ENCODE peak calls at places on chromosome 16, in seven cellular contexts. A is anterior cingulate cortex; X is prostate gland; Z is NCI-H1105; K is activated gamma-delta T cell treated with Interleukin-2 at 50 U/mL for 16 hours; D is stimulated activated CD8-positive, alpha-beta memory T cell treated with anti-CD3 and anti-CD28 coated beads, Interleukin-7, amount 100 ng/mL, for 4 hours; S is activated T-helper 9 cell treated with anti-CD3 and anti-CD28 coated beads, Interleukin-2, amount 50 U/mL, for 16 hours. F is an unnamed sample.

GRCh38 chr16:30997887-30998711 is 12.3 kb downstream of the STX1B start:
- DNase-seq in A (no peak), X (no peak), Z (no peak), K (no peak), D (no peak), S (no peak), F (no peak)

GRCh38 chr16:3188925-3189825 is 1.2 kb downstream of the OR1F1 start:
- DNase-seq in A (no peak), X (no peak), Z (no peak), K (no peak), D (no peak), S (no peak), F (no peak)

GRCh38 chr16:27980076-27980775 is 83.3 kb downstream of the GSG1L start:
- DNase-seq in A (no peak), X (no peak), Z (no peak), K (no peak), D (no peak), S (no peak), F (no peak)

GRCh38 chr16:67190041-67190440 is at the start of gene EXOC3L1:
- DNase-seq in A (no peak), X (no peak), Z (no peak), K (no peak), D (no peak), S (no peak), F (no peak)

GRCh38 chr16:14628806-14629611 is 1.1 kb downstream of the PARN start:
- DNase-seq in A (no peak), X (no peak), Z (no peak), K (no peak), D (no peak), S (no peak), F (no peak)

GRCh38 chr16:33059206-33059605 is 134.8 kb upstream of the TP53TG3C start:
- DNase-seq in A (no peak), X (no peak), Z (no peak), K (no peak), D (no peak), S (no peak), F (no peak)

GRCh38 chr16:86508947-86509758 is 1.2 kb upstream of the FOXF1 start:
- DNase-seq in A (no peak), X (no peak), Z (no peak), K (no peak), D (no peak), S (no peak), F (no peak)

GRCh38 chr16:84839956-84840355 is 20.2 kb downstream of the CRISPLD2 start:
- DNase-seq in A (no peak), X (no peak), Z (no peak), K (no peak), D (no peak), S (no peak), F (no peak)

GRCh38 chr16:85304337-85304736 is 192.1 kb upstream of the CIBAR2 start:
- DNase-seq in A (no peak), X (no peak), Z (peak), K (no peak), D (no peak), S (no peak), F (no peak)

GRCh38 chr16:88591577-88592021 is 21.4 kb downstream of the ZC3H18 start:
- DNase-seq in A (no peak), X (no peak), Z (no peak), K (no peak), D (peak), S (peak), F (no peak)

GRCh38 chr16:4330277-4330882 is 14.5 kb downstream of the GLIS2 start:
- DNase-seq in A (peak), X (peak), Z (no peak), K (peak), D (peak), S (peak), F (peak)

GRCh38 chr16:56815721-56816120 is 49.3 kb upstream of the SLC12A3 start:
- DNase-seq in A (peak), X (peak), Z (no peak), K (no peak), D (no peak), S (no peak), F (no peak)

GRCh38 chr16:29816694-29817441 is 916 bp downstream of the PAGR1 start:
- DNase-seq in A (no peak), X (peak), Z (no peak), K (peak), D (peak), S (peak), F (peak)

GRCh38 chr16:67170168-67170947 is at the start of gene NOL3:
- DNase-seq in A (peak), X (peak), Z (peak), K (no peak), D (peak), S (no peak), F (peak)

GRCh38 chr16:1154887-1155331 is 2.0 kb downstream of the CACNA1H start:
- DNase-seq in A (no peak), X (no peak), Z (no peak), K (no peak), D (no peak), S (no peak), F (no peak)

GRCh38 chr16:31129568-31130335 is 5.8 kb downstream of the PRSS8 start:
- DNase-seq in A (no peak), X (peak), Z (no peak), K (no peak), D (no peak), S (no peak), F (peak)

GRCh38 chr16:832652-833336 is 32.3 kb upstream of the GNG13 start:
- DNase-seq in A (no peak), X (no peak), Z (no peak), K (no peak), D (no peak), S (no peak), F (no peak)

GRCh38 chr16:397736-398332 is 835 bp downstream of the NME4 start:
- DNase-seq in A (peak), X (peak), Z (no peak), K (no peak), D (no peak), S (no peak), F (peak)

GRCh38 chr16:14013145-14013570 is 58.0 kb upstream of the MRTFB start:
- DNase-seq in A (no peak), X (no peak), Z (no peak), K (no peak), D (no peak), S (no peak), F (no peak)

GRCh38 chr16:3259097-3259496 is 2.7 kb upstream of the MEFV start:
- DNase-seq in A (no peak), X (no peak), Z (no peak), K (no peak), D (no peak), S (no peak), F (no peak)

GRCh38 chr16:27230562-27230991 is 27.3 kb downstream of the KDM8 start:
- DNase-seq in A (no peak), X (no peak), Z (no peak), K (peak), D (peak), S (peak), F (no peak)

GRCh38 chr16:66927012-66927436 is 1.7 kb upstream of the RRAD start:
- DNase-seq in A (no peak), X (no peak), Z (no peak), K (no peak), D (no peak), S (no peak), F (no peak)

GRCh38 chr16:31513126-31513525 is 4.9 kb upstream of the RUSF1 start:
- DNase-seq in A (no peak), X (no peak), Z (no peak), K (no peak), D (no peak), S (no peak), F (no peak)

GRCh38 chr16:68936729-68937631 is 93.6 kb downstream of the TANGO6 start:
- DNase-seq in A (no peak), X (peak), Z (peak), K (no peak), D (no peak), S (no peak), F (no peak)

GRCh38 chr16:51951668-51952298 is 595.2 kb downstream of the TOX3 start:
- DNase-seq in A (no peak), X (no peak), Z (no peak), K (no peak), D (no peak), S (no peak), F (no peak)

GRCh38 chr16:80824623-80825364 is 20.4 kb upstream of the CDYL2 start:
- DNase-seq in A (no peak), X (peak), Z (no peak), K (peak), D (no peak), S (peak), F (no peak)

GRCh38 chr16:85569615-85570212 is 43.4 kb upstream of the GSE1 start:
- DNase-seq in A (no peak), X (no peak), Z (peak), K (peak), D (peak), S (no peak), F (no peak)

GRCh38 chr16:3879258-3879886 is 1.1 kb downstream of the CREBBP start:
- DNase-seq in A (no peak), X (peak), Z (no peak), K (no peak), D (no peak), S (peak), F (no peak)

GRCh38 chr16:3023415-3023668 is 400 bp downstream of the HCFC1R1 start:
- DNase-seq in A (no peak), X (no peak), Z (no peak), K (no peak), D (no peak), S (no peak), F (peak)

GRCh38 chr16:88072571-88073001 is 121.4 kb downstream of the BANP start:
- DNase-seq in A (no peak), X (no peak), Z (no peak), K (no peak), D (no peak), S (no peak), F (no peak)

GRCh38 chr16:26721290-26721689 is 345.4 kb upstream of the C16orf82 start:
- DNase-seq in A (no peak), X (no peak), Z (no peak), K (no peak), D (no peak), S (no peak), F (no peak)

GRCh38 chr16:4800290-4801041 is 2.0 kb downstream of the ROGDI start:
- DNase-seq in A (peak), X (peak), Z (no peak), K (no peak), D (no peak), S (no peak), F (peak)

GRCh38 chr16:67000384-67001158 is 12.2 kb downstream of the CES4A start:
- DNase-seq in A (peak), X (peak), Z (peak), K (peak), D (peak), S (peak), F (peak)

GRCh38 chr16:56301391-56301850 is 110.1 kb downstream of the GNAO1 start:
- DNase-seq in A (no peak), X (no peak), Z (no peak), K (no peak), D (no peak), S (no peak), F (no peak)

GRCh38 chr16:7983671-7984070 is 606.6 kb downstream of the TMEM114 start:
- DNase-seq in A (no peak), X (no peak), Z (no peak), K (no peak), D (no peak), S (no peak), F (no peak)

GRCh38 chr16:630024-630814 is 566 bp upstream of the WFIKKN1 start:
- DNase-seq in A (no peak), X (no peak), Z (no peak), K (no peak), D (no peak), S (no peak), F (no peak)